ENCODE peak calls at places on chromosomes 13 and 19, in four cellular contexts. T, E, K and D are unnamed samples.

GRCh38 chr19:43675269-43675879 is 5.4 kb upstream of the PLAUR start:
- DNase-seq in T (no peak), K (no peak), E (peak; percentile 46), D (peak; percentile 90)

GRCh38 chr19:510606-511100 is 3.4 kb downstream of the TPGS1 start:
- DNase-seq in K (peak; percentile 88), T (no peak), E (peak; percentile 82), D (peak; percentile 74)

GRCh38 chr19:55838906-55839305 is 2.6 kb downstream of the NLRP4 start:
- DNase-seq in K (no peak), T (no peak), E (no peak), D (no peak)

GRCh38 chr13:21486322-21486721 is 27.2 kb upstream of the ZDHHC20 start:
- DNase-seq in E (no peak), T (no peak), K (no peak), D (no peak)

GRCh38 chr13:91154954-91155353 is 192.5 kb upstream of the MIR17HG start:
- DNase-seq in T (no peak), K (no peak), E (no peak), D (no peak)

GRCh38 chr19:15031675-15032074 is 17.6 kb upstream of the CASP14 start:
- DNase-seq in T (no peak), K (no peak), E (no peak), D (no peak)

GRCh38 chr19:33110201-33110910 is 21.6 kb upstream of the WDR88 start:
- DNase-seq in T (no peak), E (no peak), K (no peak), D (peak; percentile 74)

GRCh38 chr13:113320226-113320875 is 23.3 kb downstream of the LAMP1 start:
- DNase-seq in E (no peak), T (no peak), K (no peak), D (no peak)

GRCh38 chr13:73433893-73434292 is 375.1 kb downstream of the KLF5 start:
- DNase-seq in E (no peak), K (no peak), T (no peak), D (no peak)

GRCh38 chr13:94620286-94620896 is 18.7 kb downstream of the GPR180 start:
- DNase-seq in E (no peak), T (no peak), K (no peak), D (no peak)

GRCh38 chr13:73691891-73692290 is 442.3 kb downstream of the KLF12 start:
- DNase-seq in K (no peak), T (no peak), E (no peak), D (no peak)

DNA sequence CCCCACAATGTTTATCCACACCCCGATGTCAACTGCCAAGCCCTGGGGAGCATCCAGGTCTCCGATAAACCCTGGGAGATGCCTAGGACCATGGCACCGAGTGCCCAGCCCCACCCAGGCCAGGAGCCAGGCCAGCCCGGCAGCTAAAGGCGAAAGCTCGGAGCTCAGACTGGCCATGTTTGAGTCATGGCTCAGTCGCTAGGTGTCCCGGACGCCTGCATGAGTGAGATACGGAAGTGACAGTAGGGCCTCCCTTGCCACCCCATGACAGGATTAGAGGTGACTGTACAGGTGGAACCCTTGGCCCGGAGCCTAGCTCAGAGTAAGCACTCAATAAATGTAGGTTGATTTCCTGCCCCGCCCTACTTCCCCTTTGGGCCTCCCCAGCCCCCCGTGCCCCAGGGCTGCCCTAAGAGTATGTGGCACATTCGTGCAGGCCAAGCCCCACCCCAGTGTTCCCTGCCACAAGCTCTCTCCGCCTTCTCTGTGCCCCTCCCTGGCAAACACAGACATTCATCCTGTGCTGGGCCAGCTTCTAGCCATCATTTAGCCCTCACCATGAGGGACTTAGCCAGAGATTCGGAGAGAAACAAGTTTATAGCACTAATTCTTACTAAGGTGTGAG is 5.8 kb upstream of the TPM4 start:
- DNase-seq in T (peak; percentile 57), E (no peak), K (no peak), D (peak; percentile 96)
- H3K4me3 ChIP-seq in T (peak overlapping the region; percentile 94), E (no peak overlapping the region), K (no peak overlapping the region), D (peak overlapping the region; percentile 41)

DNA sequence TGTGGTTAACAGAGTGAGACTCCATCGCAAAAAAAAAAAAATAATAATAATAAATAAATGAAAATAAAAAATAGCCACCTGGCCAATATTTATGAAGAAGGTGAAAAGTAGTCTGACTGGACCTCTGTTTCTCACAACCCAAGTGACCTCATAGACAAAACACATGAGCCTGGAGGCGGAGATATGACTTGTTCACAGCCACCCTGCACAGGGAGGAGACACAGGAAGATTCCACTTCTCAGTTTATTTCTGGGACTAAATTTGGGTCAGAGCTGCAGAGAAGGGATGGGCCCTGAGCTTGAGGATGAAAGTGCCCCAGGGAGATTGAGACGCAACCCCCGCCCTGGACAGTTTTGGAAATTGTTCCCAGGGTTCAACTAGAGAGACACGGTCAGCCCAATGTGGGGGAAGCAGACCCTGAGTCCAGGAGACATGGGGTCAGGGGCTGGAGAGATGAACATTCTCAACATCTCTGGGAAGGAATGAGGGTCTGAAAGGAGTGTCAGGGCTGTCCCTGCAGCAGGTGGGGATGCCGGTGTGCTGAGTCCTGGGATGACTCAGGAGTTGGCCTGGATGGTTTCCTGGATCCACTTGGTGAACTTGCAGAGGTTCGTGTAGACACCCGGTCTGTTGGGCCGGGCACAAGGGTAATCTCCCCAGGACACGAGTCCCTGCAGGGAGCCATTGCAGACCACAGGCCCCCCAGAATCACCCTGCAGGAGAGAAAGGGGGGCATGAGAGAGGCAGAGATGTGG is 9.6 kb downstream of the KLK5 start:
- DNase-seq in E (no peak), T (no peak), K (no peak), D (peak; percentile 38)
- TF ChIP-seq CTCF in E (no peak), T (no peak), K (no peak), D (no peak)

GRCh38 chr13:59546178-59546577 is 617.5 kb downstream of the DIAPH3 start:
- DNase-seq in T (no peak), K (no peak), E (no peak), D (no peak)
- H3K4me3 ChIP-seq in T (no peak overlapping the region), K (no peak overlapping the region), E (no peak overlapping the region), D (no peak overlapping the region)

GRCh38 chr13:98869408-98870090 is 108.3 kb downstream of the DOCK9 start:
- DNase-seq in K (no peak), E (no peak), T (no peak), D (no peak)
- TF ChIP-seq CTCF in K (no peak), E (peak; percentile 8), T (no peak), D (peak; percentile 61)

GRCh38 chr13:37656247-37656940 is 57.8 kb upstream of the POSTN start:
- DNase-seq in T (no peak), K (no peak), E (no peak), D (peak; percentile 51)
- H3K4me3 ChIP-seq in T (no peak overlapping the region), K (no peak overlapping the region), E (no peak overlapping the region), D (no peak overlapping the region)

DNA sequence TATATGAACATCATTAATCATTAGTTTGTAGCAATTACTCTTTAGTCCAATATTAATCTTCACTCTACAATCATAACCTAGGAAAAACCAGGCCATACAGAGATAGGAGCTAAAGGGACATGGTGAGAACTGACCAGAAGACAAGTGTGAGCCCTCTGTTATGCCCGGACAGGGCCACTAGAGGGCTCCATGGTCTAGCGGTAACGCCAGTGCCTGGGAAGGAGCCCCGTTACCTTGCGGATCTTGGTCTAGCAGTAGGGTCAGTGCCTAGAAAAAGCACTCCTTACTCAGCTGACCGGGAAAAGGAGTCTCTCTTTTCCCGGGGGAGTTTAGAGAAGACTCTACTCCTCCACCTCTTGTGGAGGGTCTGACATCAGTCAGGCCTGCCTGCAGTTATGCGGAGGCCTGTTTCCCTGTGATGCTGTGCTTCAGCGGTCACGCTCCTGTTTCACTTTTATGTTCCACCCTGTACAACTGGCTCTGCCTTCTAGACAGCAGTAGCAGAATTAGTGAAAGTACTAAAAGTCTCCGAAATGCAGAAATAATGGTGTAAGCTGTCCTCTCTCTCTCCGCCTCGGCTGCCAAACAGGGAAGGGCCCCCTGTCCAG is 13.8 kb downstream of the OR7D4 start:
- DNase-seq in T (peak; percentile 3), E (peak; percentile 50), K (peak; percentile 34), D (peak; percentile 64)
- TF ChIP-seq CTCF in T (peak; percentile 88), E (peak; percentile 78), K (peak; percentile 73), D (peak; percentile 94)

GRCh38 chr19:5803441-5803751 is 1.5 kb upstream of the NRTN start:
- DNase-seq in T (no peak), E (peak; percentile 54), K (no peak), D (no peak)
- H3K4me3 ChIP-seq in T (peak overlapping the region; percentile 61), E (peak overlapping the region; percentile 40), K (peak overlapping the region; percentile 2), D (peak overlapping the region; percentile 37)

GRCh38 chr19:19034204-19034624 is 811 bp downstream of the ARMC6 start:
- DNase-seq in K (peak; percentile 36), T (no peak), E (peak; percentile 85), D (peak; percentile 65)

GRCh38 chr19:19033176-19033425 is 216 bp downstream of the SUGP2 start:
- DNase-seq in T (no peak), K (no peak), E (no peak), D (no peak)

GRCh38 chr19:19032420-19033175 is 719 bp downstream of the SUGP2 start:
- DNase-seq in K (peak; percentile 82), T (peak; percentile 86), E (peak; percentile 90), D (no peak)

GRCh38 chr19:19028526-19028925 is 4.8 kb downstream of the SUGP2 start:
- DNase-seq in T (no peak), K (no peak), E (no peak), D (no peak)

DNA sequence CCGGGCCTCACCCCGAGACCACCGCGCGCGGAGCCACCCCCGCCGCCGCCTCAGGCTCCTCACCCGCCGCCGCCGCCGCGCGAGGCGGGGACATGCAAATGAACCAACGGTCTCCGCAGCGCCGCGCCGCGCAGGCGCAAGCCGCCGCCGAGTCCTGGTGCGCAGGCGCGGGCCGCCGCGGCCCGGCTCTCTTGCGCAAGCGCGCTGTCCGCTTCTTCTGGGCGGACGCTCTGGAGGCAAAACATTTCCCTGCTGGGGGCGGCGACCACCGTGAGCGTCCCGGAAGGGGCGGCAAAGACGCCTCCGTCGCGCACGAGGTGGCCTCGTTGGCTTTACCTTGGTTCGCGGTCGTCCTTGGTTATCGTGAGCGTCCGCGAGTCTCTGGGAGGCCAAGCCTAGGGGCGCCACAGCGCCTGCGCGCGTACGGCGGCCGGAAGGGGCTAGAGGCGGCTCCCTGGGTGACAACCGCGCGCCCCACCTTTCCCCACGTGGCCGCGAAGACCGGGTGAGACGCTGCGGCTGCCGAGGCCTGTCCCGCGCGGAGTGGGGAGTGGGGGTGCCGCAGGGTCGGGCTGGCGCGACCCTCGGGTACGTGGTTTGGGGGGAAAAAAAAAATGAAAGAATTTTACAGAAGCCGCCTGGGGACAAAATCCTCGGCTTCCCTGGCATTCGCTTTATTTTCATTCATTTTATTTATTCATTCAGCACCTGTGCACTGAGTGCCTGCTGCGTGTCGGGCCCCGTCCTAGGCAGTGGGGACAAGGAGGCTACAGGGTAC is at the start of the genes ARMC6 and SUGP2:
- DNase-seq in K (peak; percentile 72), E (peak; percentile 85), T (peak; percentile 31), D (peak; percentile 69)
- TF ChIP-seq CTCF in K (peak; percentile 1), E (no peak), T (no peak), D (no peak)

DNA sequence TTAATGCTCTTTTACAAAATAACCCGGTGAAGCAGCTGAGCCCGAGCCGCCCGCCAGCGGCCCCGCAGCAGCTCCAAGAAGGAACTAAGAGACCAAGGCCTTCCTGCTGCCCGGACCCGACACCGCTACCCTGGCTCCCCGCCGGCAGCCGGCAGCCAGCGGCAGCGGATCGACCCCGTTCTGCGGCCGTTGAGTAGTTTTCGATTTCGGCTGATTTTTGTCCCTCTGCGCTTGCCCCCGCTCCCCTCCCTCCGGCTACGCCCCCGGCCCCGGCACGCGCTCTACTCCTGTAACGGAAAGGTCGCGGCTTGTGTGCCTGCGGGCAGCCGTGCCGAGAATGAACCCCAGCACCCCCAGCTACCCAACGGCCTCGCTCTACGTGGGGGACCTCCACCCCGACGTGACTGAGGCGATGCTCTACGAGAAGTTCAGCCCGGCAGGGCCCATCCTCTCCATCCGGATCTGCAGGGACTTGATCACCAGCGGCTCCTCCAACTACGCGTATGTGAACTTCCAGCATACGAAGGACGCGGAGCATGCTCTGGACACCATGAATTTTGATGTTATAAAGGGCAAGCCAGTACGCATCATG is at the start of gene PABPC3:
- DNase-seq in E (no peak), K (no peak), T (no peak), D (no peak)
- H3K4me3 ChIP-seq in E (no peak within 1 kb of the TSS), K (no peak within 1 kb of the TSS), T (no peak within 1 kb of the TSS), D (no peak within 1 kb of the TSS)